ENCODE peak calls at places on chromosomes 1 and 21, in seven cellular contexts. V, O, F, D, H, G and A are unnamed samples.

GRCh38 chr1:224852901-224853568 is 76.4 kb upstream of the DNAH14 start:
- DNase-seq in V (peak; percentile 46), O (no peak), F (no peak), D (peak; percentile 68), H (no peak), G (peak; percentile 58), A (no peak)

GRCh38 chr1:114026797-114027196 is 47.5 kb downstream of the OLFML3 start:
- DNase-seq in V (no peak), O (no peak), F (no peak), D (no peak), H (peak; percentile 15), G (no peak), A (no peak)

GRCh38 chr1:179549368-179549700 is 26.4 kb downstream of the NPHS2 start:
- DNase-seq in V (no peak), O (no peak), F (no peak), D (no peak), H (no peak), G (no peak), A (no peak)

GRCh38 chr1:166379447-166379846 is 212.6 kb upstream of the FAM78B start:
- DNase-seq in V (no peak), O (no peak), F (no peak), D (no peak), H (peak; percentile 88), G (no peak), A (no peak)

GRCh38 chr1:180190091-180190490 is 35.4 kb downstream of the QSOX1 start:
- DNase-seq in V (no peak), O (no peak), F (no peak), D (no peak), H (no peak), G (no peak), A (peak; percentile 35)

GRCh38 chr1:176949033-176949662 is 215.4 kb downstream of the ASTN1 start:
- DNase-seq in V (peak; percentile 49), O (no peak), F (peak; percentile 66), D (peak; percentile 64), H (no peak), G (peak; percentile 20), A (no peak)

GRCh38 chr1:32241011-32241763 is 5.8 kb upstream of the FAM167B start:
- DNase-seq in V (peak; percentile 79), O (peak; percentile 74), F (peak; percentile 28), D (no peak), H (no peak), G (no peak), A (peak; percentile 49)

GRCh38 chr1:75723989-75724471 is 479 bp upstream of the ACADM start:
- DNase-seq in V (peak; percentile 92), O (no peak), F (peak; percentile 74), D (peak; percentile 41), H (peak; percentile 72), G (peak; percentile 82), A (peak; percentile 67)

GRCh38 chr21:45988366-45989347 is 7.1 kb downstream of the COL6A1 start:
- DNase-seq in V (no peak), O (peak; percentile 26), F (no peak), D (no peak), H (no peak), G (no peak), A (no peak)

GRCh38 chr1:28359592-28360239 is 9.8 kb upstream of the PHACTR4 start:
- DNase-seq in V (peak; percentile 75), O (peak; percentile 77), F (peak; percentile 61), D (peak; percentile 75), H (peak; percentile 11), G (peak; percentile 63), A (peak; percentile 65)

GRCh38 chr1:178774263-178774662 is 49.2 kb downstream of the RALGPS2 start:
- DNase-seq in V (peak; percentile 22), O (no peak), F (no peak), D (peak; percentile 30), H (no peak), G (peak; percentile 7), A (no peak)

GRCh38 chr1:247769603-247770002 is 9.2 kb upstream of the OR1C1 start:
- DNase-seq in V (no peak), O (no peak), F (no peak), D (no peak), H (no peak), G (no peak), A (no peak)

GRCh38 chr1:101081496-101082282 is 56.1 kb upstream of the DPH5 start:
- DNase-seq in V (no peak), O (no peak), F (no peak), D (no peak), H (no peak), G (no peak), A (peak; percentile 21)

GRCh38 chr1:243459059-243459458 is 203.2 kb downstream of the SDCCAG8 start:
- DNase-seq in V (no peak), O (no peak), F (no peak), D (no peak), H (no peak), G (no peak), A (no peak)

GRCh38 chr21:15531986-15532385 is 197.8 kb upstream of the USP25 start:
- DNase-seq in V (no peak), O (no peak), F (no peak), D (no peak), H (no peak), G (no peak), A (no peak)

GRCh38 chr1:17540255-17541001 is 930 bp downstream of the ARHGEF10L start:
- DNase-seq in V (peak; percentile 85), O (no peak), F (peak; percentile 31), D (no peak), H (no peak), G (no peak), A (no peak)

GRCh38 chr1:17673335-17674075 is 81.6 kb upstream of the ACTL8 start:
- DNase-seq in V (no peak), O (no peak), F (no peak), D (no peak), H (no peak), G (no peak), A (no peak)

GRCh38 chr1:186849824-186850223 is 21.1 kb downstream of the PLA2G4A start:
- DNase-seq in V (no peak), O (no peak), F (no peak), D (no peak), H (no peak), G (no peak), A (no peak)

GRCh38 chr21:26544208-26544607 is 28.9 kb downstream of the CYYR1 start:
- DNase-seq in V (no peak), O (no peak), F (no peak), D (no peak), H (no peak), G (peak; percentile 36), A (no peak)

DNA sequence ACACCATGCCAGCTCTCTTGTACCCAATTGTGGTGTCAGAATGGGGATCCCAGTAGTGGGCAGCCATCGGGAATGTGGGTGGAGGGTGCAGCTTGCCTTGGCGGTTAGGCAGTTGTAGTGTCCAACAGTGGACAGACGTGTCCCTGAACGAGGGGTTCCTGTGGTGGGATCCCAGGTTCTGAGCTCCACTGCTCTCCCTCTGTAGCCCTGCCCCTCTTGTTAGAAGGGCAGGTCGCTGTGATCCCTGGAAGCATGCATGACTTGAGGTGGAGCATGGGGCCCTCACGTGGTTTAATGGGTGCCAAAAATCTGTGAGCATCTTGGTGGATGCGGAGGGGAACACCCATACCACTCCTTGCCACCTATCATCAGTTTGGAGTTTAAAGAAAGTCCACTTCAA is 4.3 kb downstream of the GALNT2 start:
- DNase-seq in V (no peak), O (no peak), F (no peak), D (no peak), H (no peak), G (no peak), A (no peak)
- TF ChIP-seq CTCF in V (no peak), O (no peak), F (no peak), D (no peak), H (no peak), G (no peak), A (no peak)

DNA sequence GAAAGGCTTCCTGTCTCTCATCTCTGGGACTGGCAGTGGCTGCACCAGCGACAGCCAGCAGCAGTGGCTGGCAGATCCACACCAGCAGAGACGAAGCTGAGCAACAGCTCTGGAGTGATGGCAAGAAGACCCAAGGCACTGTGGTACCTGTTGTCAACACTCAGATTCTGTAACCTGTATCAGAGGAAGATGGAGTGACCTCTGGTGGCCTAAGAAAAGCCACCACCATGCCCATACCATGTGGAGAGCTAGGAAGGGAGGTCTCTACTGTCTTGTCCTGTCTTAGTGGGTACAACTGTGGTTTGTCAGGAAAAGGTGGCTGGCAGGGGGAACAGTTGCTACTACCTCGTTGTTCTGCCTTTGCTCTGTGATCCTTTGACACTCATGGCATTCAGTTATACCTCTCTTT is 22.5 kb upstream of the RHBDL2 start:
- DNase-seq in V (peak; percentile 26), O (no peak), F (no peak), D (no peak), H (no peak), G (no peak), A (no peak)
- TF ChIP-seq CTCF in V (peak; percentile 27), O (no peak), F (no peak), D (peak; percentile 32), H (no peak), G (no peak), A (no peak)

GRCh38 chr1:205283270-205284147 is 38.0 kb downstream of the NUAK2 start:
- DNase-seq in V (no peak), O (no peak), F (no peak), D (no peak), H (no peak), G (no peak), A (no peak)

GRCh38 chr1:205285391-205286101 is 36.0 kb downstream of the NUAK2 start:
- DNase-seq in V (no peak), O (no peak), F (no peak), D (no peak), H (no peak), G (no peak), A (peak; percentile 58)

GRCh38 chr1:205286335-205286950 is 35.1 kb downstream of the NUAK2 start:
- DNase-seq in V (no peak), O (no peak), F (no peak), D (peak; percentile 46), H (no peak), G (no peak), A (peak; percentile 73)

GRCh38 chr1:205287076-205287475 is 34.5 kb downstream of the NUAK2 start:
- DNase-seq in V (no peak), O (no peak), F (no peak), D (no peak), H (no peak), G (no peak), A (no peak)

DNA sequence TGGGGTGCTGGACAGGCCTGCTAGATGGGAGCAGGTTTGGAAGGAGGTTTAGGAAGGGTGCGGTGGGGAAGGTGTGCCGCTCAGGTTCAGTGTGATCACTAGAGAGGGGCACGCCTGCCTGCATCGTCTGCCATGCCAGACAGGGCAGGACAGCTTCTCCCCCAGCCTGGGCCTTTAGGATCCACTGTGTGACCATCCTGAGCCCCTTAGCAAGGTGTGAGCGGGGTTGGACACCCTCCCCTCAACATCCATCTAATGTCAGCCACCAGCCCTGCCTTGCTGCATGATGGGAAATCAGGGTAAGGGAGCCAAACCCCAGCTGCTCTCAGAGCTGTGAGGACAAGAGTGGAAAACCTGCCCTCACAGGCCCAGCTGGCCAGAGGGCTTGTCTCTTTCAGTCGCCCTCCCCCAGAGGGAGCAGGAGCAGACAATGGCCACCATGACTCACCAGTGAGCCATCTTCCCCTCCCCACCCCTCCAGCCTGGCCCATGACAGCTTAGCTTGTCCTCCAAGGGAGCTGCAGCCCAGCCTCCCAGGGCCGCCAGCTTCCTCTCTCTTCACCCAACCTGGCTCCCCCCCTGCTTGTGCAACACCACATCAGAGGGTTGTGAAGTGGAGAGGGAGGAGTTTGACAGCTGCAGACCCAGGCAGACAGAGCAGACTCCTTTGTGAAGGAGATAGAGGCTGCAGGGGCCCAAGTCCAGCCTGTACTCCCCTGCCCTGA is 37.0 kb downstream of the NUAK2 start:
- DNase-seq in V (peak; percentile 56), O (peak; percentile 80), F (peak; percentile 55), D (peak; percentile 100), H (peak; percentile 91), G (peak; percentile 100), A (peak; percentile 81)
- TF ChIP-seq CTCF in V (no peak), O (no peak), F (no peak), D (no peak), H (no peak), G (no peak), A (no peak)

GRCh38 chr1:10909697-10910489 is 102.6 kb upstream of the TARDBP start:
- DNase-seq in V (peak; percentile 85), O (peak; percentile 79), F (peak; percentile 56), D (peak; percentile 60), H (peak; percentile 9), G (peak; percentile 53), A (peak; percentile 79)
- TF ChIP-seq CTCF in V (peak; percentile 58), O (peak; percentile 57), F (peak; percentile 65), D (peak; percentile 48), H (peak; percentile 77), G (peak; percentile 56), A (peak; percentile 73)